ENCODE peak calls at places on chromosomes 6 and 20, in six cellular contexts. Y is heart left ventricle, P is HepG2, K is stomach, O is tibial nerve, J is transverse colon. M is an unnamed sample.

GRCh38 chr6:140052757-140053729 is 678.6 kb upstream of the CITED2 start:
- DNase-seq in J (no peak), Y (no peak), O (no peak), P (no peak), K (no peak), M (no peak)

GRCh38 chr6:36033935-36034334 is 6.3 kb downstream of the MAPK14 start:
- DNase-seq in Y (no peak), O (no peak), J (no peak), K (no peak), P (no peak), M (no peak)

GRCh38 chr6:105107207-105107606 is 72.6 kb downstream of the POPDC3 start:
- DNase-seq in O (no peak), K (no peak), J (no peak), Y (no peak), P (no peak), M (no peak)

GRCh38 chr6:12595161-12595792 is 121.3 kb upstream of the PHACTR1 start:
- DNase-seq in Y (no peak), P (no peak), O (peak), J (no peak), K (no peak), M (peak)

GRCh38 chr20:5657190-5657872 is 92.9 kb upstream of the SHLD1 start:
- DNase-seq in Y (peak), K (no peak), P (peak), J (peak), O (peak), M (peak)

GRCh38 chr20:36030143-36030542 is 61.8 kb downstream of the CNBD2 start:
- DNase-seq in P (no peak), O (peak), K (no peak), Y (peak), J (no peak), M (no peak)

GRCh38 chr6:115969207-115969929 is 91.3 kb downstream of the FRK start:
- DNase-seq in O (no peak), J (no peak), Y (peak), K (no peak), P (no peak), M (no peak)

GRCh38 chr6:100134703-100135102 is 140.7 kb upstream of the MCHR2 start:
- DNase-seq in J (no peak), O (no peak), K (no peak), Y (no peak), P (no peak), M (no peak)

GRCh38 chr6:83183082-83183828 is 9.8 kb downstream of the PGM3 start:
- DNase-seq in O (no peak), J (no peak), K (no peak), P (no peak), Y (no peak), M (no peak)

GRCh38 chr20:10487354-10488115 is 52.4 kb downstream of the SLX4IP start:
- DNase-seq in Y (no peak), P (no peak), J (no peak), O (no peak), K (no peak), M (no peak)

GRCh38 chr6:167495506-167496391 is 170.9 kb downstream of the TTLL2 start:
- DNase-seq in O (no peak), Y (no peak), K (no peak), P (no peak), J (no peak), M (no peak)

GRCh38 chr6:108419934-108420609 is 125.2 kb downstream of the AFG1L start:
- DNase-seq in Y (no peak), K (no peak), J (no peak), O (no peak), P (no peak), M (no peak)
- H3K27ac ChIP-seq in Y (no peak), K (no peak), J (no peak), O (no peak), P (no peak), M (no peak)

GRCh38 chr6:44222486-44222986 is 859 bp upstream of the SLC29A1 start:
- DNase-seq in K (no peak), Y (no peak), J (no peak), O (no peak), P (no peak), M (no peak)
- H3K4me3 ChIP-seq in K (peak), Y (peak), J (peak), O (peak), P (no peak), M (peak)

DNA sequence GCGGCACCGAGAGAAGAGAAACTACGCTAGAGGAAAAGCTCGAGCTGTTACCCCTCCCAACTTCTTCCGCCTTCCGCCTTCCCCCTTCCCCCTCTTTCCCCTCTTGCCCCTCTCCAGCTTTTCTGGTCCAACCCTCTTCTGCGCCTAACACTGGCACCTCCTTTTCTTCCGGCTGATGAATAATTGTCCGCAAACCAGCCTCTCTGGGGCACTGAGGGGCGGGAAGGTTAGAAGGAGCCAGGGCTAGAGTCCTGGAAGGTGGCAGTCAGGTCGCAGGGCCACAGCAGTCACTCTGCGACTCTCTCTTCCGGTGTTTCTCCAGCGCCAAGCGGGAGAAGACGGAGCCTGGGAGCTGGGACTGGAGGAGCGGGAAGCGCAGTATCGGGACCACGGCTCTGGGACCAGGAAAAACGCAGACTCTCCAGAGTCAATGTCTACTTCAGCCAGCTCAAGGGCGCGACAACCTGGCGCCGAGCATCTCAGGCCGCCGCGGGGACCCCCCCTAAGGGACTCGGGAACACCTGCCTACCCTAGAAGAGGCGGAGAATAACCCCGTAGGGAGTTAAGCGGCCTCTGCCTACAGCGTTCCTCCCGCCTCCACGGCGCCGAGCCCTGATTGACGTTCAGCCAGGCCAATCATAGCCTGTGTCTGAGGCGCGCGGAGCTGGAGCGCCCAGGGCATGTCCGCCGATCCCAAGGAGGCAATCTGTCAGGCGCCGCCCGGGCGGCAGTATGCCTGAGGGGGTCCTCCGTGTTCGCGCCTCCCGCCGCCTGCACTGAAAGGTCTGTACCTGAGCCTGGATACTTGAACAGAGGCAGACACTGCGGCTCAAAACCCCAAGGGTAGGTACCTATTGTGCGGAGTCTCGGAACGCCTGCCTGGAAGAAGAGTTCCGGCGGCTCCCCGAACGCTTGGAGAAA is 40.4 kb downstream of the PSMB9 start:
- DNase-seq in P (peak), J (peak), Y (peak), O (peak), K (peak), M (peak)
- TF ChIP-seq POLR2A in P (peak), J (peak), Y (peak), O (peak), K (no peak), M (peak)

DNA sequence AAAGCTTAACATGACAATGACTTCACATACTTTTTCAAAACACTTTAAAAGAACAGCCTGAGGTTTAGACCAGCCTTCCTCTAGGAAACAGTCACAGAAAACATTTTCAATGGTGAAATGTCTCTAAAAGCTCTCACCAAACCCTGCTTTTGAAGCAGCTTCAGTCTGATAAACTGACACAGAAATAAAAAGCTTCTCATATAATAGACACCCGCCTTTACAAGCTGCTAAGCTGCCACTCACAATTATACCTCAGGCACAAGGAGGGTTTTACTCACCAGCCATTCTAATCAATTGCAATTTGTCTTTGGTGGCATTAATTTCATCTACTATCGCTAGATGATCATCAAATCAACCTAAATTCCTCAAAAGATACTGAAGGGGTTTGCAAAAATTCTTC is 29.5 kb downstream of the KIF13A start:
- DNase-seq in J (no peak), Y (no peak), O (no peak), K (no peak), P (no peak), M (no peak)
- H3K27ac ChIP-seq in J (no peak), Y (peak), O (peak), K (no peak), P (no peak), M (no peak)

M was measured in Peyer's patch.